ENCODE peak calls at places on chromosomes 16 and 17, in seven cellular contexts. Z is upper lobe of left lung, K is heart left ventricle, F is transverse colon, E is ovary, V is A549, T is suprapubic skin. M is an unnamed sample.

GRCh38 chr16:60166111-60166510 is 1432.0 kb upstream of the GOT2 start:
- DNase-seq in Z (no peak), E (no peak), T (no peak), K (no peak), F (no peak), V (no peak), M (no peak)

GRCh38 chr16:49158029-49158642 is 123.5 kb downstream of the CBLN1 start:
- DNase-seq in Z (no peak), V (peak), T (no peak), K (no peak), F (peak), E (no peak), M (no peak)

GRCh38 chr16:31696968-31697743 is 169.5 kb downstream of the AHSP start:
- DNase-seq in F (no peak), T (no peak), E (no peak), V (no peak), K (no peak), Z (no peak), M (no peak)

GRCh38 chr17:77498056-77498785 is 357.5 kb downstream of the SEC14L1 start:
- DNase-seq in V (no peak), K (peak), Z (peak), T (peak), E (no peak), F (peak), M (no peak)

GRCh38 chr16:66135376-66135775 is 231.1 kb upstream of the CDH5 start:
- DNase-seq in T (no peak), E (peak), K (peak), V (no peak), Z (peak), F (peak), M (no peak)

GRCh38 chr16:79047337-79047736 is 553.2 kb downstream of the MAF start:
- DNase-seq in E (no peak), Z (no peak), T (no peak), V (peak), F (no peak), K (no peak), M (no peak)

GRCh38 chr17:4195306-4195705 is 52.3 kb downstream of the CYB5D2 start:
- DNase-seq in Z (no peak), F (no peak), K (no peak), T (no peak), E (no peak), V (no peak), M (no peak)

GRCh38 chr17:58577696-58578095 is 63.3 kb upstream of the MTMR4 start:
- DNase-seq in T (peak), V (peak), E (peak), Z (peak), K (peak), F (peak), M (peak)

GRCh38 chr16:57115148-57115503 is 22.7 kb downstream of the CPNE2 start:
- DNase-seq in V (no peak), Z (no peak), E (no peak), F (no peak), K (no peak), T (no peak), M (no peak)

GRCh38 chr17:81491193-81491592 is 21.4 kb downstream of the ACTG1 start:
- DNase-seq in F (peak), E (no peak), V (no peak), K (no peak), Z (no peak), T (no peak), M (peak)

GRCh38 chr16:72673118-72673517 is 374.8 kb downstream of the ZFHX3 start:
- DNase-seq in F (no peak), T (no peak), K (no peak), E (no peak), V (no peak), Z (no peak), M (no peak)

GRCh38 chr16:46756772-46757171 is 8.6 kb upstream of the MYLK3 start:
- DNase-seq in Z (no peak), E (no peak), V (no peak), T (no peak), F (no peak), K (peak), M (no peak)
- H3K27ac ChIP-seq in Z (no peak), E (no peak), V (no peak), T (no peak), F (no peak), K (peak), M (no peak)

GRCh38 chr17:14304222-14304844 is 3.5 kb downstream of the HS3ST3B1 start:
- DNase-seq in F (no peak), T (no peak), V (no peak), K (no peak), Z (no peak), E (no peak), M (no peak)
- H3K4me3 ChIP-seq in F (no peak), T (peak), V (no peak), K (peak), Z (peak), E (no peak), M (peak)

DNA sequence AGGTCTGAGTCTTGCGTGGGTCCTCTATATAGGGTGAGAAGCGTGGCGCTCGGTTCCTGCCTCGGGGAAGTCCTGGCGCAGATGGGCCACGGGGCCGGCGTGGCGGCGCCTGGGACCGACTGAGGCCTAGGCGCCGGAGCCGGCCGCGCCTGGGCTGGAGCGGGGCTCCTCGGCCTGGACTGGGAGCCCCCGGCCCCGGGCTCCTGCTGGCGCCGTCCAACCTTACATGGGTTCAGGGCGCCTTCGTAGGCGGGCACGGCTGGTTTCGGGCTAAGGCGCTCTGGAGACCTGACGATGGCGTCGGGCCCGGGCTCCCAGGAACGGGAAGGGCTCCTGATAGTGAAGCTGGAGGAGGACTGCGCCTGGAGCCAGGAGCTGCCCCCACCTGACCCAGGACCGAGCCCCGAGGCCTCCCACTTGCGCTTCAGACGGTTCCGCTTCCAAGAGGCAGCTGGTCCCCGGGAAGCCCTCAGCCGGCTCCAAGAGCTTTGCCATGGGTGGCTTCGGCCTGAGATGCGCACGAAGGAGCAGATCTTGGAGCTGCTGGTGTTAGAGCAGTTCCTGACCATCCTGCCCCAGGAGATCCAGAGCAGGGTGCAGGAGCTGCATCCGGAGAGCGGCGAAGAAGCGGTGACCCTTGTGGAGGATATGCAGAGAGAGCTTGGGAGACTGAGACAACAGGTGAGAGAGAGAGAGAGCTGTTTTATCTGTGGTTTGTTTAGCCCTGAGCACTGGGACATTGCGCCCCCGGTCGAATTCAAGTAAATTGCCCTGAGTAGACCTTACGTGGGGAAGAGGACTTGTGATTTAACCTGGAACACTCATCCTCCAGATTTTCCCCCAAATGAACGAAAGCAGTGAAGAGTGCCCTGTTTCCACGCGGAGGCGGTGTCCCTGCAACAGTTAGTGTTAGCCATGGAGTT is 495 bp downstream of the ZNF263 start:
- DNase-seq in K (peak), V (no peak), Z (peak), F (no peak), E (peak), T (peak), M (no peak)
- TF ChIP-seq POLR2A in K (no peak), V (no peak), Z (no peak), F (no peak), E (no peak), T (no peak), M (no peak)

GRCh38 chr17:69480197-69480596 is 65.7 kb downstream of the MAP2K6 start:
- DNase-seq in V (no peak), T (no peak), Z (no peak), K (no peak), F (no peak), E (no peak), M (no peak)

GRCh38 chr17:69474171-69474831 is 59.8 kb downstream of the MAP2K6 start:
- DNase-seq in Z (no peak), K (no peak), V (no peak), F (no peak), T (no peak), E (no peak), M (no peak)

GRCh38 chr17:69477900-69478266 is 63.4 kb downstream of the MAP2K6 start:
- DNase-seq in V (no peak), F (no peak), T (no peak), Z (no peak), K (no peak), E (no peak), M (no peak)

GRCh38 chr17:69478916-69479315 is 64.4 kb downstream of the MAP2K6 start:
- DNase-seq in T (no peak), F (no peak), E (no peak), Z (no peak), V (no peak), K (no peak), M (no peak)

GRCh38 chr17:69477204-69477899 is 62.9 kb downstream of the MAP2K6 start:
- DNase-seq in V (no peak), Z (no peak), T (no peak), K (no peak), E (no peak), F (no peak), M (no peak)
- H3K27ac ChIP-seq in V (no peak), Z (no peak), T (no peak), K (no peak), E (no peak), F (peak), M (no peak)

DNA sequence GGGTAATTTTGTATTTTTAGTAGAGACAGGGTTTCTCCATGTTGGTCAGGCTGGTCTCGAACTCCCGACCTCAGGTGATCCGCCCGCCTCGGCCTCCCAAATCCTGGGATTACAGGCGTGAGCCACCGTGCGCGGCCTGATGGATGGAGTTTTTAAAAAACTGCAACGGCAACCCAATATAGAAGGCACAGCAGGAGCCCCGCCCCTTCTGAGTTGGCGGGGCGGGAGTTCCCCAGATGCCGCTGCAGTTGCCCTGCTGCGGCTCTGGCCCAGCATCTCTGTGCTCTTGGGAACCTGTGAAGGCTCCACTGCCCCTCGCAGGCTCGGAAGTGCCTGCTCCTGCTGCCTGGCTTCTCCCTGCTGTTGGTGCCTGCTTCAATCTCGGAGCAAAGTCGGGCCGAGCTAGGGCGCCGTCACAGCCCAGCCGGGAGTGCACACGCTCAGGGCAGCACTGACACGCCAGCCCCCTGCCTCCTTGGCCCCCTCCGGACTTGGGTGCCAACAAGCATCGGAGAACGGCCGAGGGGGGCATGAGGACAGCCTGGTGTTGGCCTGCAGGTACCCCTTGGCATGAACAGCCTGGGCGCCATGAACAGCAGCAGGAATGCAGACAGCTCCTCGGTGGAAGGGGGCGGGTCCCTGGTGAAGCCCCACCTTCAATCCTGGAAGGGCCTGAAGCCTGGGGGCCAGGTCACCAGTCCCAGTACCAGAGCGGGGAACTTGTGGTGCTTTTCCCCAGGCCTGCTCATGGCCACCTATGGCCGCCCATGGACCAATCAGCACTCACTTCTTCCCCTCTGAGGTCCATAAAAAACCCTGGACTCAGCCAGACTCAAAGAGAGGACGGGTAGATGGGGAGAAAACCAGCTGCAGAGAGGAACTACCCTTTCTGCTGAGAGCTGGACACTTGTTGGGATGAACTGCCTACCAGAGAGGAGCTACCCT is 2.3 kb upstream of the NT5M start:
- DNase-seq in E (peak), F (peak), T (peak), K (peak), Z (peak), V (peak), M (no peak)
- H3K4me3 ChIP-seq in E (peak), F (peak), T (peak), K (peak), Z (peak), V (peak), M (peak)

DNA sequence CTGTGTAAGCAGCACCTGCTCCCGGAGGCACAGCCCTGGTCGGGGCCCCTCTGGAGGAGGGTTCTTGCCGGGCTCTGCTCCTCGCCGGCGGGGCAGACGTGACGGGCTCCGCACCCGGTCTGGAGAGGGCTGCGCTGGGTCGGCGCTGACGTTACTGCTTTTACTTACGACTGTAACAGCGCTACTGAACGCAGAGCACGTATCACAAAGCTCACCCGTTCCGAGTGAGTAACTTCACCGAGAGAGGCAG is 1.3 kb upstream of the RAB40C start:
- DNase-seq in F (peak), T (no peak), E (peak), Z (peak), K (peak), V (no peak), M (peak)
- TF ChIP-seq POLR2A in F (no peak), T (no peak), E (no peak), Z (no peak), K (no peak), V (no peak), M (no peak)

GRCh38 chr17:53630115-53630514 is 192.6 kb upstream of the KIF2B start:
- DNase-seq in F (no peak), T (no peak), V (no peak), E (no peak), K (no peak), Z (no peak), M (no peak)

GRCh38 chr17:53627511-53627910 is 195.2 kb upstream of the KIF2B start:
- DNase-seq in V (peak), Z (no peak), F (no peak), K (no peak), T (no peak), E (no peak), M (no peak)

GRCh38 chr17:53626286-53626685 is 196.4 kb upstream of the KIF2B start:
- DNase-seq in V (no peak), K (no peak), E (no peak), T (no peak), Z (no peak), F (no peak), M (no peak)

GRCh38 chr17:53629188-53629587 is 193.5 kb upstream of the KIF2B start:
- DNase-seq in E (no peak), F (no peak), T (no peak), K (no peak), V (no peak), Z (no peak), M (no peak)

GRCh38 chr17:53628011-53628410 is 194.7 kb upstream of the KIF2B start:
- DNase-seq in V (no peak), F (no peak), E (no peak), Z (no peak), K (no peak), T (no peak), M (no peak)
- H3K27ac ChIP-seq in V (peak), F (no peak), E (no peak), Z (no peak), K (no peak), T (no peak), M (no peak)

DNA sequence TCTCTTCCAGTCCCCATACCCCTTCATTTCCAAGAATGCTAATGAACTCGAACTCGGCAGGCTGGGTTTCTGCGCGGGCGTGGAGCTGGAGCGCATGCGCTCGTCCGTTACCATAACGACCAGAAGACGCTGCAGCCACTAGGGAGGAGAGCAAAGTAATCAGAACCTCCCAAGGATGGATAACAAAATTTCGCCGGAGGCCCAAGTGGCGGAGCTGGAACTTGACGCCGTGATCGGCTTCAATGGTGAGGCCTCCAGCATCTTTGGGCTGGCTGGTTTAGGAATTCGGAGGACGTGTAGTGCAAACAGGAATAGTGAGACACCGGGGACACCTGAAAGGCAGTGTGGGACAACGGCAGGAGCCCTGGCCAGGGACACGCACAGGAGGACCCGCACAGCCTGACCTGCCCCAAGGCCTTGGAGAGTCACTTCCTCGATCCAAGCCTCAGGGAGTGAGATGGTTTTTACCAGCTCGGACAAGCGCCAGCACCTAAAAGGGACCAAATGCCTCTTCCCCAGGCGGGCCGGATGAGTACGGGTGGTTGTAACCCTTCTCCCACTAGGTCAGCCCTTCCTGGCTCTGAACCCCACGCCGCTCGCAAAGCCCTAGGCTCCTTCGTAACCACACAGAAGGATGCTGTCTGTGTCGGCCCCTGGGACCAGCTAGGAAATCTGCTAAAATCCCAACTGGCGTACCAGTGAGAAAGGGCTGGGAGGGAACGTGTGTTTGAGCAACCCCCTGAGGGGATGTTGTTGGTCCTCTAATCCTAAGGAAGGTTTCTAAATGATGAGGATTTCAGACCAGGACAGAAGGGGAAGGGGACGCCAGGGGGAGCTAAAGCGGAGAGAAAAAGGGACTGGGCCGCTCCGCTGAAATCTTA is at the start of gene CFAP52:
- DNase-seq in T (peak), K (peak), Z (peak), E (peak), V (peak), F (peak), M (peak)
- H3K4me3 ChIP-seq in T (peak), K (peak), Z (peak), E (peak), V (peak), F (peak), M (peak)